ENCODE peak calls at places on chromosome 13, in seven cellular contexts. Z, V, M, P, H, O and S are unnamed samples.

GRCh38 chr13:99033814-99034213 is 56.0 kb upstream of the DOCK9 start:
- DNase-seq in Z (peak; percentile 65), V (no peak), M (no peak), P (no peak), H (no peak), O (peak; percentile 49), S (no peak)

GRCh38 chr13:24022568-24022967 is 125.3 kb upstream of the C1QTNF9B start:
- DNase-seq in Z (peak; percentile 50), V (no peak), M (no peak), P (no peak), H (no peak), O (no peak), S (no peak)

GRCh38 chr13:110307697-110308376 is 753 bp downstream of the COL4A2 start:
- DNase-seq in Z (peak; percentile 57), V (peak; percentile 61), M (peak; percentile 76), P (no peak), H (no peak), O (no peak), S (no peak)

GRCh38 chr13:85631801-85632200 is 167.4 kb downstream of the SLITRK6 start:
- DNase-seq in Z (no peak), V (no peak), M (no peak), P (no peak), H (no peak), O (peak; percentile 4), S (no peak)

GRCh38 chr13:103431880-103432279 is 365.7 kb upstream of the SLC10A2 start:
- DNase-seq in Z (no peak), V (no peak), M (no peak), P (no peak), H (no peak), O (no peak), S (no peak)

GRCh38 chr13:99367106-99367616 is 60.0 kb upstream of the GPR183 start:
- DNase-seq in Z (no peak), V (peak; percentile 47), M (peak; percentile 47), P (peak; percentile 44), H (no peak), O (no peak), S (no peak)

GRCh38 chr13:25375727-25376358 is 4.1 kb downstream of the ATP8A2 start:
- DNase-seq in Z (peak; percentile 65), V (no peak), M (peak; percentile 76), P (peak; percentile 13), H (no peak), O (peak; percentile 46), S (no peak)

GRCh38 chr13:29446016-29446415 is 149.5 kb downstream of the SLC7A1 start:
- DNase-seq in Z (no peak), V (no peak), M (no peak), P (no peak), H (no peak), O (no peak), S (no peak)

GRCh38 chr13:47679391-47679790 is 321.7 kb downstream of the SUCLA2 start:
- DNase-seq in Z (peak; percentile 90), V (no peak), M (no peak), P (no peak), H (no peak), O (peak; percentile 88), S (no peak)

GRCh38 chr13:101627556-101627943 is 175.1 kb downstream of the ITGBL1 start:
- DNase-seq in Z (no peak), V (no peak), M (no peak), P (no peak), H (no peak), O (peak; percentile 37), S (no peak)

GRCh38 chr13:46469064-46469463 is 82.0 kb upstream of the RUBCNL start:
- DNase-seq in Z (peak; percentile 20), V (no peak), M (no peak), P (no peak), H (no peak), O (peak; percentile 70), S (no peak)

GRCh38 chr13:44906758-44907157 is 82.5 kb downstream of the NUFIP1 start:
- DNase-seq in Z (peak; percentile 59), V (no peak), M (no peak), P (peak; percentile 24), H (no peak), O (peak; percentile 55), S (no peak)

GRCh38 chr13:57018915-57019314 is 121.8 kb upstream of the PRR20A start:
- DNase-seq in Z (no peak), V (no peak), M (no peak), P (no peak), H (no peak), O (no peak), S (no peak)

GRCh38 chr13:28611654-28612131 is 47.2 kb upstream of the POMP start:
- DNase-seq in Z (peak; percentile 24), V (no peak), M (no peak), P (no peak), H (no peak), O (no peak), S (no peak)

GRCh38 chr13:28805193-28805819 is 14.8 kb upstream of the MTUS2 start:
- DNase-seq in Z (peak; percentile 40), V (no peak), M (peak; percentile 89), P (peak; percentile 11), H (no peak), O (peak; percentile 10), S (no peak)

GRCh38 chr13:108769213-108770070 is 140.0 kb downstream of the MYO16 start:
- DNase-seq in Z (peak; percentile 58), V (no peak), M (no peak), P (no peak), H (no peak), O (no peak), S (no peak)

GRCh38 chr13:102729560-102730275 is 34.9 kb upstream of the METTL21C start:
- DNase-seq in Z (peak; percentile 87), V (no peak), M (no peak), P (no peak), H (no peak), O (peak; percentile 94), S (no peak)

GRCh38 chr13:95239293-95239692 is 62.0 kb downstream of the ABCC4 start:
- DNase-seq in Z (no peak), V (no peak), M (no peak), P (no peak), H (no peak), O (no peak), S (no peak)

GRCh38 chr13:73715910-73716257 is 418.3 kb downstream of the KLF12 start:
- DNase-seq in Z (peak; percentile 12), V (no peak), M (no peak), P (no peak), H (no peak), O (no peak), S (no peak)

GRCh38 chr13:32746474-32746873 is 160.2 kb downstream of the PDS5B start:
- DNase-seq in Z (peak; percentile 94), V (no peak), M (no peak), P (no peak), H (no peak), O (no peak), S (no peak)

GRCh38 chr13:43094901-43095300 is 71.5 kb downstream of the DNAJC15 start:
- DNase-seq in Z (no peak), V (no peak), M (no peak), P (no peak), H (no peak), O (peak; percentile 26), S (no peak)

GRCh38 chr13:112374271-112374670 is 1.9 kb upstream of the SPACA7 start:
- DNase-seq in Z (no peak), V (no peak), M (no peak), P (no peak), H (no peak), O (no peak), S (no peak)

GRCh38 chr13:73399347-73400216 is 340.8 kb downstream of the KLF5 start:
- DNase-seq in Z (no peak), V (no peak), M (no peak), P (no peak), H (no peak), O (no peak), S (no peak)

GRCh38 chr13:95315752-95316151 is 14.5 kb upstream of the ABCC4 start:
- DNase-seq in Z (no peak), V (no peak), M (no peak), P (no peak), H (no peak), O (no peak), S (no peak)

DNA sequence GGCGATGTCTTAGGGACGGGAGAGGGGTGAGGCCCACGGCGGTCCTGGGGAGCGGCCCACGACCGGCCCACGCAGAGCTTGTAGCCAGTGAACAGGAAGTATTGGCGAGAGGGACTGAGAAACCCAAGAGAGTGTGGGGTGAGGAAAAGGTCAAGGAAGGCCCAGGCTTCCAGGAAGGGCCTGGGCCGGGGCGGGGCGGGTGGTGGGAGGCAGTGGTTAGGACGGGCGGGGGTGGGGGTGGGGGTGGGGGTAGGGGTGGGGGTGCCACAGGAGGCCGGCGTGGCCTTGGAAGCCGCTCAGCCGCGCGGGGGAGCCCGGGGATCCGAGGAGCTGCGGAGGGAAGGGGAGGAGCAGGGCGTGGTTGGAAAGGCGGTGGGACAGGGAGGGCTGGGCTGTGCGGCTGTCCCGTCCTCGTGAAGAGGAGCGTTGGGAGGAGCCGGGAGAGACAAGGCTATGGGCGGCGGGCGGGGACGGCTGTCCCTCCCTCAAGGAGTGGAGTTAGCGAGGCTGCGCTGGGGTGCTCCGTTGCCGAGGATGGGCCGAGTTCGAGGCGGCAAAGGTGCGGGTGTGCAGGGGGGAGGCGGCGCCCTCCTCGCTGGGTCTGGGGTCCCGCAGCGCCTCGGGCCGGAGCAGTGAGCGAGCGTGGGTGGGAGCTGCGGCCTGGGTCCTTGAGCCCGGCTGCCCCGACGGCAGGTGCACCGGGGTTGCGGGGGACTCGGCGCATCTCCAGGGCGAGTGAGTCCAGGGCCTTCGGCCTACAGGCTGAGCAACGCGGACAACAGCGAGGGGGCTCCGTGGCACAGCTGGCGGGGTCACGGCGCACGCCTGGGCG is 254.4 kb upstream of the SGCG start:
- DNase-seq in Z (no peak), V (no peak), M (peak; percentile 92), P (peak; percentile 69), H (peak; percentile 92), O (peak; percentile 65), S (no peak)
- H3K4me3 ChIP-seq in Z (no peak overlapping the region), V (peak overlapping the region; percentile 47), M (no peak overlapping the region), P (peak overlapping the region; percentile 50), H (peak overlapping the region; percentile 66), O (peak overlapping the region; percentile 34), S (no peak overlapping the region)

GRCh38 chr13:41580345-41580744 is 123.0 kb downstream of the RGCC start:
- DNase-seq in Z (no peak), V (no peak), M (no peak), P (no peak), H (no peak), O (no peak), S (no peak)
- H3K4me3 ChIP-seq in Z (no peak overlapping the region), V (no peak overlapping the region), M (no peak overlapping the region), P (no peak overlapping the region), H (no peak overlapping the region), O (no peak overlapping the region), S (no peak overlapping the region)

GRCh38 chr13:97298816-97299215 is 76.7 kb downstream of the MBNL2 start:
- DNase-seq in Z (peak; percentile 31), V (no peak), M (no peak), P (no peak), H (no peak), O (peak; percentile 35), S (no peak)
- H3K4me3 ChIP-seq in Z (no peak overlapping the region), V (no peak overlapping the region), M (peak overlapping the region; percentile 17), P (no peak overlapping the region), H (no peak overlapping the region), O (no peak overlapping the region), S (no peak overlapping the region)

DNA sequence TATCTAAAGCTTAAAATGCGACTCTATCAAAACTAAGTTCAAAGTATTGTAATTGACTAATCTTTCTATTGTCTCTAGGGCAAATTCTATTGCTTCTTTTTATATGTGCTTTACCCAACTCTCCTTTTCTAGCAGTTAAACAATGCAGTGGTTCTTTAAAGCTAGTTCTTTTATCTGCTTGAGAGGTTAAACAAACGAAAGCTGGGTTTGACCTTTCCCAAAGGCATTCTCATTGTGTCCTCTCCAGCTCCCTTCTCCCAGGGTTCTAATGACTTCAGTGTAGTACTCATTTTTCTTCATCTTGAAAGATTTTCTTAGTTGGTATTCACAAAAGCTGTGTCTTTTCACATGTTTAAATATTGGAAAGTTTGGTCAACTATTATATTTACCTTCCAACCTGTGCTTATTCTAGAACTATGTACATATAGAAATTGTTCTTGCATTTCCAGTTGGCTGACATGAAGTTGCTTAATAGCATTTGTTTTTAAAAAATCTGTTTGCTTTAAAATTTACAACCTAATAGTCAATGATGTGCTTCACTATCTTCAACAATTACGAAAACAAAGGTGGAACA is 1.5 kb downstream of the WASF3 start:
- DNase-seq in Z (no peak), V (no peak), M (no peak), P (no peak), H (no peak), O (no peak), S (no peak)
- H3K4me3 ChIP-seq in Z (peak overlapping the region; percentile 75), V (peak overlapping the region; percentile 73), M (peak overlapping the region; percentile 77), P (peak overlapping the region; percentile 79), H (peak overlapping the region; percentile 82), O (peak overlapping the region; percentile 52), S (no peak overlapping the region)